ENCODE peak calls at places on chromosomes 16 and 17, in eight cellular contexts. Z, I, B, D, R, E, O and Y are unnamed samples.

GRCh38 chr16:27350006-27350405 is 36.2 kb downstream of the IL4R start:
- DNase-seq in Z (no peak), I (no peak), B (no peak), D (no peak), R (no peak), E (no peak), O (no peak), Y (no peak)

GRCh38 chr16:20789130-20789529 is 17.1 kb downstream of the ERI2 start:
- DNase-seq in Z (no peak), I (no peak), B (no peak), D (no peak), R (no peak), E (no peak), O (no peak), Y (no peak)

GRCh38 chr16:65644821-65645220 is 523.0 kb upstream of the CDH11 start:
- DNase-seq in Z (peak; percentile 14), I (no peak), B (no peak), D (no peak), R (no peak), E (no peak), O (no peak), Y (no peak)

GRCh38 chr17:17487998-17488397 is 8.2 kb downstream of the RASD1 start:
- DNase-seq in Z (no peak), I (no peak), B (no peak), D (no peak), R (no peak), E (no peak), O (no peak), Y (no peak)

GRCh38 chr17:81436294-81436849 is 41.1 kb downstream of the BAHCC1 start:
- DNase-seq in Z (no peak), I (peak; percentile 46), B (no peak), D (no peak), R (peak; percentile 44), E (no peak), O (no peak), Y (no peak)

GRCh38 chr16:8952281-8952751 is 11.4 kb downstream of the USP7 start:
- DNase-seq in Z (no peak), I (no peak), B (no peak), D (no peak), R (no peak), E (no peak), O (no peak), Y (no peak)

GRCh38 chr17:78725448-78726021 is 56.5 kb downstream of the CYTH1 start:
- DNase-seq in Z (no peak), I (no peak), B (peak; percentile 50), D (no peak), R (no peak), E (no peak), O (no peak), Y (no peak)

GRCh38 chr17:74512041-74512440 is 19.2 kb downstream of the CD300LB start:
- DNase-seq in Z (no peak), I (peak; percentile 58), B (no peak), D (no peak), R (no peak), E (no peak), O (no peak), Y (no peak)

GRCh38 chr17:13671771-13672170 is 70.0 kb upstream of the HS3ST3A1 start:
- DNase-seq in Z (no peak), I (no peak), B (no peak), D (no peak), R (no peak), E (no peak), O (no peak), Y (no peak)

GRCh38 chr16:68480084-68480995 is 32.0 kb upstream of the SMPD3 start:
- DNase-seq in Z (no peak), I (no peak), B (no peak), D (no peak), R (no peak), E (no peak), O (no peak), Y (no peak)

GRCh38 chr16:15639061-15639568 is 3.8 kb downstream of the MARF1 start:
- DNase-seq in Z (no peak), I (no peak), B (peak; percentile 16), D (no peak), R (no peak), E (no peak), O (no peak), Y (no peak)

GRCh38 chr16:57565461-57565860 is 23.0 kb downstream of the ADGRG5 start:
- DNase-seq in Z (no peak), I (no peak), B (no peak), D (no peak), R (no peak), E (no peak), O (no peak), Y (no peak)

GRCh38 chr16:17272716-17273115 is 198.0 kb downstream of the XYLT1 start:
- DNase-seq in Z (no peak), I (no peak), B (no peak), D (no peak), R (no peak), E (no peak), O (no peak), Y (no peak)

GRCh38 chr16:81349608-81350305 is 35.0 kb downstream of the GAN start:
- DNase-seq in Z (no peak), I (no peak), B (no peak), D (no peak), R (no peak), E (no peak), O (no peak), Y (no peak)